ENCODE peak calls at places on chromosomes 7 and 10, in nine cellular contexts. One of them, this sample, is unnamed.

GRCh38 chr7:122412886-122413285 is 108.3 kb upstream of the FEZF1 start:
- ATAC-seq in gastroesophageal sphincter: peak
- ATAC-seq in activated naive CD8-positive, alpha-beta T cell treated with anti-CD3 and anti-CD28 coated beads, Interleukin-2, amount 50 U/mL, for 24 hours: no peak
- ATAC-seq in activated T-cell treated with anti-CD3 and anti-CD28 coated beads, Interleukin-2, amount 50 U/mL, for 72 hours: no peak
- ATAC-seq in SK-N-SH treated with all-trans-retinoic acid at 6 μM for 48 hours: no peak
- ATAC-seq in left lung: peak
- ATAC-seq in IMR-90: peak
- ATAC-seq in right cardiac atrium: peak
- ATAC-seq in activated CD4-positive, CD25-positive, alpha-beta regulatory T cell treated with anti-CD3 and anti-CD28 coated beads, Interleukin-2, amount 50 U/mL, for 24 hours: no peak
- ATAC-seq in this sample: no peak

GRCh38 chr7:141654551-141654950 is 47.4 kb downstream of the DENND11 start:
- ATAC-seq in right cardiac atrium: peak
- ATAC-seq in activated T-cell treated with anti-CD3 and anti-CD28 coated beads, Interleukin-2, amount 50 U/mL, for 72 hours: peak
- ATAC-seq in activated CD4-positive, CD25-positive, alpha-beta regulatory T cell treated with anti-CD3 and anti-CD28 coated beads, Interleukin-2, amount 50 U/mL, for 24 hours: peak
- ATAC-seq in SK-N-SH treated with all-trans-retinoic acid at 6 μM for 48 hours: peak
- ATAC-seq in IMR-90: peak
- ATAC-seq in left lung: peak
- ATAC-seq in activated naive CD8-positive, alpha-beta T cell treated with anti-CD3 and anti-CD28 coated beads, Interleukin-2, amount 50 U/mL, for 24 hours: peak
- ATAC-seq in gastroesophageal sphincter: peak
- ATAC-seq in this sample: peak

GRCh38 chr10:6721964-6722615 is 142.0 kb upstream of the PRKCQ start:
- ATAC-seq in activated naive CD8-positive, alpha-beta T cell treated with anti-CD3 and anti-CD28 coated beads, Interleukin-2, amount 50 U/mL, for 24 hours: no peak
- ATAC-seq in gastroesophageal sphincter: peak
- ATAC-seq in IMR-90: peak
- ATAC-seq in activated CD4-positive, CD25-positive, alpha-beta regulatory T cell treated with anti-CD3 and anti-CD28 coated beads, Interleukin-2, amount 50 U/mL, for 24 hours: no peak
- ATAC-seq in activated T-cell treated with anti-CD3 and anti-CD28 coated beads, Interleukin-2, amount 50 U/mL, for 72 hours: no peak
- ATAC-seq in left lung: peak
- ATAC-seq in SK-N-SH treated with all-trans-retinoic acid at 6 μM for 48 hours: peak
- ATAC-seq in right cardiac atrium: peak
- ATAC-seq in this sample: peak

GRCh38 chr7:611281-611810 is 91.7 kb upstream of the PDGFA start:
- ATAC-seq in gastroesophageal sphincter: peak
- ATAC-seq in activated T-cell treated with anti-CD3 and anti-CD28 coated beads, Interleukin-2, amount 50 U/mL, for 72 hours: no peak
- ATAC-seq in SK-N-SH treated with all-trans-retinoic acid at 6 μM for 48 hours: no peak
- ATAC-seq in right cardiac atrium: no peak
- ATAC-seq in activated naive CD8-positive, alpha-beta T cell treated with anti-CD3 and anti-CD28 coated beads, Interleukin-2, amount 50 U/mL, for 24 hours: no peak
- ATAC-seq in left lung: no peak
- ATAC-seq in activated CD4-positive, CD25-positive, alpha-beta regulatory T cell treated with anti-CD3 and anti-CD28 coated beads, Interleukin-2, amount 50 U/mL, for 24 hours: no peak
- ATAC-seq in IMR-90: no peak
- ATAC-seq in this sample: no peak

GRCh38 chr7:23604296-23604640 is 7.1 kb downstream of the CCDC126 start:
- ATAC-seq in activated T-cell treated with anti-CD3 and anti-CD28 coated beads, Interleukin-2, amount 50 U/mL, for 72 hours: no peak
- ATAC-seq in IMR-90: no peak
- ATAC-seq in right cardiac atrium: no peak
- ATAC-seq in gastroesophageal sphincter: no peak
- ATAC-seq in activated CD4-positive, CD25-positive, alpha-beta regulatory T cell treated with anti-CD3 and anti-CD28 coated beads, Interleukin-2, amount 50 U/mL, for 24 hours: no peak
- ATAC-seq in activated naive CD8-positive, alpha-beta T cell treated with anti-CD3 and anti-CD28 coated beads, Interleukin-2, amount 50 U/mL, for 24 hours: no peak
- ATAC-seq in SK-N-SH treated with all-trans-retinoic acid at 6 μM for 48 hours: no peak
- ATAC-seq in left lung: no peak
- ATAC-seq in this sample: no peak

GRCh38 chr10:78442836-78443550 is 409.3 kb downstream of the RPS24 start:
- ATAC-seq in gastroesophageal sphincter: no peak
- ATAC-seq in SK-N-SH treated with all-trans-retinoic acid at 6 μM for 48 hours: peak
- ATAC-seq in activated CD4-positive, CD25-positive, alpha-beta regulatory T cell treated with anti-CD3 and anti-CD28 coated beads, Interleukin-2, amount 50 U/mL, for 24 hours: no peak
- ATAC-seq in left lung: no peak
- ATAC-seq in activated naive CD8-positive, alpha-beta T cell treated with anti-CD3 and anti-CD28 coated beads, Interleukin-2, amount 50 U/mL, for 24 hours: peak
- ATAC-seq in IMR-90: no peak
- ATAC-seq in right cardiac atrium: no peak
- ATAC-seq in activated T-cell treated with anti-CD3 and anti-CD28 coated beads, Interleukin-2, amount 50 U/mL, for 72 hours: no peak
- ATAC-seq in this sample: no peak

GRCh38 chr7:40604601-40605438 is 470.0 kb downstream of the SUGCT start:
- ATAC-seq in activated naive CD8-positive, alpha-beta T cell treated with anti-CD3 and anti-CD28 coated beads, Interleukin-2, amount 50 U/mL, for 24 hours: peak
- ATAC-seq in activated T-cell treated with anti-CD3 and anti-CD28 coated beads, Interleukin-2, amount 50 U/mL, for 72 hours: peak
- ATAC-seq in right cardiac atrium: peak
- ATAC-seq in gastroesophageal sphincter: no peak
- ATAC-seq in IMR-90: peak
- ATAC-seq in SK-N-SH treated with all-trans-retinoic acid at 6 μM for 48 hours: peak
- ATAC-seq in left lung: peak
- ATAC-seq in activated CD4-positive, CD25-positive, alpha-beta regulatory T cell treated with anti-CD3 and anti-CD28 coated beads, Interleukin-2, amount 50 U/mL, for 24 hours: no peak
- ATAC-seq in this sample: no peak

GRCh38 chr10:122492006-122492405 is 30.7 kb downstream of the HTRA1 start:
- ATAC-seq in SK-N-SH treated with all-trans-retinoic acid at 6 μM for 48 hours: no peak
- ATAC-seq in gastroesophageal sphincter: no peak
- ATAC-seq in activated naive CD8-positive, alpha-beta T cell treated with anti-CD3 and anti-CD28 coated beads, Interleukin-2, amount 50 U/mL, for 24 hours: peak
- ATAC-seq in IMR-90: no peak
- ATAC-seq in activated CD4-positive, CD25-positive, alpha-beta regulatory T cell treated with anti-CD3 and anti-CD28 coated beads, Interleukin-2, amount 50 U/mL, for 24 hours: no peak
- ATAC-seq in left lung: no peak
- ATAC-seq in right cardiac atrium: no peak
- ATAC-seq in activated T-cell treated with anti-CD3 and anti-CD28 coated beads, Interleukin-2, amount 50 U/mL, for 72 hours: no peak
- ATAC-seq in this sample: no peak

GRCh38 chr7:20959281-20959680 is 172.6 kb upstream of the SP8 start:
- ATAC-seq in left lung: no peak
- ATAC-seq in gastroesophageal sphincter: no peak
- ATAC-seq in IMR-90: no peak
- ATAC-seq in activated naive CD8-positive, alpha-beta T cell treated with anti-CD3 and anti-CD28 coated beads, Interleukin-2, amount 50 U/mL, for 24 hours: no peak
- ATAC-seq in activated T-cell treated with anti-CD3 and anti-CD28 coated beads, Interleukin-2, amount 50 U/mL, for 72 hours: no peak
- ATAC-seq in right cardiac atrium: no peak
- ATAC-seq in activated CD4-positive, CD25-positive, alpha-beta regulatory T cell treated with anti-CD3 and anti-CD28 coated beads, Interleukin-2, amount 50 U/mL, for 24 hours: no peak
- ATAC-seq in SK-N-SH treated with all-trans-retinoic acid at 6 μM for 48 hours: no peak
- ATAC-seq in this sample: peak

GRCh38 chr7:51222916-51223315 is 93.7 kb downstream of the COBL start:
- ATAC-seq in right cardiac atrium: no peak
- ATAC-seq in gastroesophageal sphincter: no peak
- ATAC-seq in activated CD4-positive, CD25-positive, alpha-beta regulatory T cell treated with anti-CD3 and anti-CD28 coated beads, Interleukin-2, amount 50 U/mL, for 24 hours: no peak
- ATAC-seq in IMR-90: no peak
- ATAC-seq in SK-N-SH treated with all-trans-retinoic acid at 6 μM for 48 hours: no peak
- ATAC-seq in activated naive CD8-positive, alpha-beta T cell treated with anti-CD3 and anti-CD28 coated beads, Interleukin-2, amount 50 U/mL, for 24 hours: no peak
- ATAC-seq in left lung: no peak
- ATAC-seq in activated T-cell treated with anti-CD3 and anti-CD28 coated beads, Interleukin-2, amount 50 U/mL, for 72 hours: no peak
- ATAC-seq in this sample: peak

GRCh38 chr7:70218006-70218405 is 619.7 kb downstream of the AUTS2 start:
- ATAC-seq in activated T-cell treated with anti-CD3 and anti-CD28 coated beads, Interleukin-2, amount 50 U/mL, for 72 hours: no peak
- ATAC-seq in left lung: no peak
- ATAC-seq in gastroesophageal sphincter: no peak
- ATAC-seq in SK-N-SH treated with all-trans-retinoic acid at 6 μM for 48 hours: no peak
- ATAC-seq in IMR-90: no peak
- ATAC-seq in activated CD4-positive, CD25-positive, alpha-beta regulatory T cell treated with anti-CD3 and anti-CD28 coated beads, Interleukin-2, amount 50 U/mL, for 24 hours: no peak
- ATAC-seq in right cardiac atrium: no peak
- ATAC-seq in activated naive CD8-positive, alpha-beta T cell treated with anti-CD3 and anti-CD28 coated beads, Interleukin-2, amount 50 U/mL, for 24 hours: no peak
- ATAC-seq in this sample: no peak

GRCh38 chr10:111131168-111131799 is 54.5 kb downstream of the ADRA2A start:
- ATAC-seq in SK-N-SH treated with all-trans-retinoic acid at 6 μM for 48 hours: no peak
- ATAC-seq in activated T-cell treated with anti-CD3 and anti-CD28 coated beads, Interleukin-2, amount 50 U/mL, for 72 hours: no peak
- ATAC-seq in gastroesophageal sphincter: no peak
- ATAC-seq in right cardiac atrium: no peak
- ATAC-seq in activated naive CD8-positive, alpha-beta T cell treated with anti-CD3 and anti-CD28 coated beads, Interleukin-2, amount 50 U/mL, for 24 hours: no peak
- ATAC-seq in IMR-90: no peak
- ATAC-seq in left lung: no peak
- ATAC-seq in activated CD4-positive, CD25-positive, alpha-beta regulatory T cell treated with anti-CD3 and anti-CD28 coated beads, Interleukin-2, amount 50 U/mL, for 24 hours: no peak
- ATAC-seq in this sample: no peak

GRCh38 chr10:69901022-69901421 is 99.3 kb downstream of the COL13A1 start:
- ATAC-seq in left lung: no peak
- ATAC-seq in activated naive CD8-positive, alpha-beta T cell treated with anti-CD3 and anti-CD28 coated beads, Interleukin-2, amount 50 U/mL, for 24 hours: no peak
- ATAC-seq in IMR-90: no peak
- ATAC-seq in SK-N-SH treated with all-trans-retinoic acid at 6 μM for 48 hours: no peak
- ATAC-seq in activated T-cell treated with anti-CD3 and anti-CD28 coated beads, Interleukin-2, amount 50 U/mL, for 72 hours: no peak
- ATAC-seq in right cardiac atrium: peak
- ATAC-seq in gastroesophageal sphincter: no peak
- ATAC-seq in activated CD4-positive, CD25-positive, alpha-beta regulatory T cell treated with anti-CD3 and anti-CD28 coated beads, Interleukin-2, amount 50 U/mL, for 24 hours: no peak
- ATAC-seq in this sample: no peak

GRCh38 chr7:7996568-7996967 is 28.0 kb downstream of the GLCCI1 start:
- ATAC-seq in left lung: peak
- ATAC-seq in right cardiac atrium: no peak
- ATAC-seq in gastroesophageal sphincter: no peak
- ATAC-seq in SK-N-SH treated with all-trans-retinoic acid at 6 μM for 48 hours: no peak
- ATAC-seq in activated CD4-positive, CD25-positive, alpha-beta regulatory T cell treated with anti-CD3 and anti-CD28 coated beads, Interleukin-2, amount 50 U/mL, for 24 hours: no peak
- ATAC-seq in activated T-cell treated with anti-CD3 and anti-CD28 coated beads, Interleukin-2, amount 50 U/mL, for 72 hours: no peak
- ATAC-seq in activated naive CD8-positive, alpha-beta T cell treated with anti-CD3 and anti-CD28 coated beads, Interleukin-2, amount 50 U/mL, for 24 hours: no peak
- ATAC-seq in IMR-90: peak
- ATAC-seq in this sample: no peak

GRCh38 chr10:103676851-103677417 is 178.4 kb downstream of the SH3PXD2A start:
- ATAC-seq in IMR-90: peak
- ATAC-seq in activated T-cell treated with anti-CD3 and anti-CD28 coated beads, Interleukin-2, amount 50 U/mL, for 72 hours: no peak
- ATAC-seq in gastroesophageal sphincter: peak
- ATAC-seq in SK-N-SH treated with all-trans-retinoic acid at 6 μM for 48 hours: peak
- ATAC-seq in left lung: peak
- ATAC-seq in activated naive CD8-positive, alpha-beta T cell treated with anti-CD3 and anti-CD28 coated beads, Interleukin-2, amount 50 U/mL, for 24 hours: no peak
- ATAC-seq in activated CD4-positive, CD25-positive, alpha-beta regulatory T cell treated with anti-CD3 and anti-CD28 coated beads, Interleukin-2, amount 50 U/mL, for 24 hours: no peak
- ATAC-seq in right cardiac atrium: peak
- ATAC-seq in this sample: no peak

GRCh38 chr7:84379446-84379845 is 184.9 kb upstream of the SEMA3A start:
- ATAC-seq in left lung: no peak
- ATAC-seq in IMR-90: no peak
- ATAC-seq in activated CD4-positive, CD25-positive, alpha-beta regulatory T cell treated with anti-CD3 and anti-CD28 coated beads, Interleukin-2, amount 50 U/mL, for 24 hours: no peak
- ATAC-seq in SK-N-SH treated with all-trans-retinoic acid at 6 μM for 48 hours: no peak
- ATAC-seq in activated naive CD8-positive, alpha-beta T cell treated with anti-CD3 and anti-CD28 coated beads, Interleukin-2, amount 50 U/mL, for 24 hours: no peak
- ATAC-seq in right cardiac atrium: no peak
- ATAC-seq in activated T-cell treated with anti-CD3 and anti-CD28 coated beads, Interleukin-2, amount 50 U/mL, for 72 hours: no peak
- ATAC-seq in gastroesophageal sphincter: no peak
- ATAC-seq in this sample: no peak